ENCODE peak calls at places on chromosomes 11 and 22, in five cellular contexts. E is ovary, K is mammary epithelial cell, O is right lobe of liver, J is right atrium auricular region. P is an unnamed sample. For H3K4me1, the result is how much of the 10 kb centered on the place peaks cover.

GRCh38 chr11:70364745-70365535 is 33.4 kb upstream of the CTTN start:
- DNase-seq in E (no peak), K (no peak), O (no peak), J (no peak), P (no peak)

GRCh38 chr22:45597460-45598192 is 74.0 kb upstream of the ATXN10 start:
- DNase-seq in E (no peak), K (no peak), O (no peak), J (no peak), P (no peak)

GRCh38 chr22:19055801-19056200 is 66.4 kb downstream of the DGCR2 start:
- DNase-seq in E (no peak), K (no peak), O (no peak), J (no peak), P (no peak)

GRCh38 chr11:69700278-69701140 is 3.3 kb downstream of the FGF19 start:
- DNase-seq in E (no peak), K (no peak), O (peak), J (no peak), P (peak)

GRCh38 chr11:128098840-128099239 is 488.5 kb downstream of the ETS1 start:
- DNase-seq in E (no peak), K (no peak), O (no peak), J (no peak), P (no peak)

GRCh38 chr11:2549876-2550605 is 105.2 kb downstream of the KCNQ1 start:
- DNase-seq in E (peak), K (no peak), O (peak), J (no peak), P (no peak)

GRCh38 chr11:98194611-98195010 is 826.1 kb upstream of the CNTN5 start:
- DNase-seq in E (no peak), K (no peak), O (no peak), J (no peak), P (no peak)

GRCh38 chr11:75355051-75355450 is 3.6 kb upstream of the ARRB1 start:
- DNase-seq in E (no peak), K (no peak), O (no peak), J (no peak), P (no peak)

GRCh38 chr11:27055065-27055682 is 14.6 kb downstream of the BBOX1 start:
- DNase-seq in E (no peak), K (no peak), O (no peak), J (no peak), P (no peak)

GRCh38 chr11:65979261-65979759 is 17.8 kb downstream of the SART1 start:
- DNase-seq in E (no peak), K (no peak), O (no peak), J (no peak), P (no peak)

GRCh38 chr11:63503492-63503891 is 2.4 kb upstream of the LGALS12 start:
- DNase-seq in E (no peak), K (no peak), O (no peak), J (no peak), P (no peak)

GRCh38 chr11:59556115-59556882 is 45.0 kb downstream of the OR4D9 start:
- DNase-seq in E (peak), K (peak), O (no peak), J (peak), P (peak)

GRCh38 chr11:126465573-126466287 is 110.2 kb downstream of the ST3GAL4 start:
- DNase-seq in E (no peak), K (no peak), O (no peak), J (no peak), P (peak)

GRCh38 chr11:64216879-64217278 is 9.1 kb downstream of the TRPT1 start:
- DNase-seq in E (no peak), K (no peak), O (no peak), J (no peak), P (no peak)

GRCh38 chr22:39546889-39547586 is 14.5 kb upstream of the RPS19BP1 start:
- DNase-seq in E (no peak), K (peak), O (no peak), J (no peak), P (peak)

GRCh38 chr22:44698531-44699421 is 3.2 kb upstream of the PRR5 start:
- DNase-seq in E (peak), K (no peak), O (no peak), J (peak), P (peak)

GRCh38 chr11:121928597-121929580 is 187.1 kb downstream of the BLID start:
- DNase-seq in E (peak), K (no peak), O (no peak), J (no peak), P (peak)

GRCh38 chr22:44645083-44645482 is 56.9 kb upstream of the PRR5 start:
- DNase-seq in E (no peak), K (no peak), O (no peak), J (no peak), P (no peak)

GRCh38 chr11:30282289-30282631 is 40.6 kb upstream of the ARL14EP start:
- DNase-seq in E (no peak), K (peak), O (peak), J (no peak), P (no peak)

GRCh38 chr11:68543594-68543993 is 83.0 kb downstream of the PPP6R3 start:
- DNase-seq in E (no peak), K (no peak), O (no peak), J (no peak), P (peak)

GRCh38 chr22:43550024-43550620 is 138.3 kb downstream of the MPPED1 start:
- DNase-seq in E (no peak), K (no peak), O (peak), J (no peak), P (no peak)

GRCh38 chr11:35136311-35136710 is 2.7 kb upstream of the CD44 start:
- DNase-seq in E (no peak), K (no peak), O (no peak), J (no peak), P (no peak)

GRCh38 chr11:35138949-35139881 is at the start of gene CD44:
- DNase-seq in E (peak), K (peak), O (peak), J (peak), P (peak)

GRCh38 chr11:35139883-35140282 is 912 bp downstream of the CD44 start:
- DNase-seq in E (no peak), K (no peak), O (no peak), J (no peak), P (peak)

GRCh38 chr11:35138058-35138457 is 913 bp upstream of the CD44 start:
- DNase-seq in E (no peak), K (no peak), O (no peak), J (no peak), P (no peak)

GRCh38 chr11:35138606-35138948 is 394 bp upstream of the CD44 start:
- DNase-seq in E (peak), K (no peak), O (no peak), J (peak), P (no peak)
- H3K4me1 ChIP-seq in E (under half), K (under half), O (under half), J (under half), P (under half)

DNA sequence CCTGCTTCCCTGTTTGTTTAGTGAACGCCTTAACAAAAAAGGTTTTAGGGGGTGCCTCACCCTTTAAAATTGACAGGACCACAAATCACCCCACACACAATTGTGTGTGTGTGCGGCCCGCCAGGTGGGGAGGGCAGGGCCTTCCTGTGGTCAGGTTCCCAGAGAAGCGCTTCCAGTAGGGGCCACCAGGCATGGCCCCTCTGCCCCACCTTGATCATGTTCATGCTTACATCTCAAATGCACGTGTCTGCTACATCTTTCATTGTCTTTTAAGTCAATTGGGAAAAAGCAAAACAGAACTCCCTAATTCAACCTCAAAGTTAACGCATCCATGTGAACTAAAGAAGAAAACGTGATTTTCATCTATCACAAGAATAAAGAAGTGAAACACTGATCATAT is 1335.3 kb downstream of the TBC1D22A start:
- DNase-seq in E (no peak), K (no peak), O (no peak), J (no peak), P (no peak)
- H3K4me1 ChIP-seq in E (under half), K (under half), O (under half), J (under half), P (under half)

DNA sequence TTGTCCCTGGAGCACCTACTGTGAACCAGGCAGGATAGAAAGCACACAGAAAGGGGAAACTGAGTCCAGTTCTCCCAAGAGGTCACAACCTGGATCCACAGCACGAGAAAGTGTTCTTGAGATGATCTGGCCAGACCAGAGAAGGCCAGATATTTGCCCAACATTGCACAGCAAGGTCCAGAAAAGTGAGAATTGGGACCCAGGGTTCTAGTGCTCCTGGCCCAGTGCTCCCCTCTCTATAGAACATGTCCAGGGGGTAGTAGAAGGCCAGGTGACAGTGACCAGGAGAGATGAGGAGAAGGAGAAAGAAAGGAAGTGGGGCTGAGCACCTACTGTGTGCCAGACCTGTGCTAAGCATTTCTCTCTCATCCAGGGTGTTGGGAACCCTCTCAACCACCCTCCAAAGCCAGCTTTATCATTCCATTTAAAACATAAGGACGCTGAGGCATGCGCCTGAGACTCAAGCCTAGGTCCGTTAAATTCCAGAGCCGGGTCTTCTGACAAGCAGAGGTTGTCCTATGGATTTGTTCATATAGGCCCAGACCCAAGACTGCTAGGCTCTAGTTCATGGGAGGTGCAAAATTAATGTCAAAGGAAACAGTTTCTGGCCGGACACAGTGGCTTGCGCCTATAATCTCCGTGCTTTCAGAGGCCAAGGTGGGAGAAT is 128.7 kb downstream of the MN1 start:
- DNase-seq in E (no peak), K (no peak), O (no peak), J (no peak), P (no peak)
- H3K4me1 ChIP-seq in E (under half), K (under half), O (under half), J (under half), P (under half)

GRCh38 chr11:111410951-111411350 is 31.9 kb upstream of the POU2AF1 start:
- DNase-seq in E (no peak), K (no peak), O (no peak), J (no peak), P (no peak)

GRCh38 chr11:111409915-111410314 is 30.8 kb upstream of the POU2AF1 start:
- DNase-seq in E (no peak), K (no peak), O (no peak), J (no peak), P (no peak)

GRCh38 chr11:111407652-111408051 is 28.6 kb upstream of the POU2AF1 start:
- DNase-seq in E (no peak), K (no peak), O (no peak), J (no peak), P (no peak)

GRCh38 chr11:111411456-111411855 is 32.4 kb upstream of the POU2AF1 start:
- DNase-seq in E (no peak), K (no peak), O (no peak), J (no peak), P (no peak)

GRCh38 chr11:111408789-111409727 is 30.0 kb upstream of the POU2AF1 start:
- DNase-seq in E (no peak), K (peak), O (no peak), J (peak), P (peak)
- H3K4me1 ChIP-seq in E (under half), K (under half), O (under half), J (under half), P (under half)

GRCh38 chr11:47391711-47392432 is 13.5 kb upstream of the SPI1 start:
- DNase-seq in E (no peak), K (no peak), O (peak), J (no peak), P (no peak)
- H3K4me1 ChIP-seq in E (under half), K (under half), O (under half), J (under half), P (under half)

GRCh38 chr22:46779023-46779422 is 16.6 kb downstream of the TBC1D22A start:
- DNase-seq in E (no peak), K (no peak), O (no peak), J (no peak), P (no peak)
- H3K4me1 ChIP-seq in E (under half), K (under half), O (under half), J (under half), P (under half)

P was measured in GM23248.